ENCODE peak calls at places on chromosomes 3 and 15, in seven cellular contexts. Z is GDM1; W is cardiac fibroblast; G is AG04450; T is NCI-H1930; J is cardiac septum; V is activated naive CD8-positive, alpha-beta T cell treated with anti-CD3 and anti-CD28 coated beads for 36 hours. K is an unnamed sample.

GRCh38 chr15:80689716-80690115 is 5.4 kb upstream of the ABHD17C start:
- DNase-seq in T (no peak), Z (no peak), V (no peak), W (no peak), G (no peak), J (no peak), K (no peak)

GRCh38 chr3:11096266-11097135 is 57.8 kb upstream of the HRH1 start:
- DNase-seq in W (peak; percentile 92), G (peak; percentile 69), V (peak; percentile 80), T (no peak), J (peak; percentile 88), Z (peak; percentile 57), K (peak; percentile 82)

GRCh38 chr15:97522362-97522761 is 438.1 kb upstream of the ARRDC4 start:
- DNase-seq in G (no peak), Z (no peak), J (no peak), W (peak; percentile 33), V (no peak), T (no peak), K (no peak)

GRCh38 chr3:56269755-56270154 is 198.5 kb downstream of the ERC2 start:
- DNase-seq in V (no peak), W (peak; percentile 63), T (no peak), J (no peak), Z (no peak), G (no peak), K (no peak)

GRCh38 chr3:43286886-43287301 is 554 bp downstream of the SNRK start:
- DNase-seq in V (peak; percentile 42), G (no peak), T (no peak), J (no peak), Z (no peak), W (peak; percentile 17), K (no peak)

GRCh38 chr15:63402498-63403253 is 21.0 kb upstream of the CA12 start:
- DNase-seq in T (no peak), G (no peak), Z (no peak), V (no peak), W (peak; percentile 64), J (peak; percentile 38), K (peak; percentile 68)

GRCh38 chr3:61570813-61571212 is 9.4 kb downstream of the PTPRG start:
- DNase-seq in W (peak; percentile 22), T (no peak), G (no peak), Z (no peak), V (no peak), J (no peak), K (no peak)

GRCh38 chr15:56806147-56806536 is 72.8 kb upstream of the ZNF280D start:
- DNase-seq in W (no peak), T (no peak), V (no peak), J (no peak), G (no peak), Z (no peak), K (no peak)

K was measured in dermis blood vessel endothelial cell.